ENCODE peak calls at places on chromosomes 13 and 19, in ten cellular contexts. T, N, E, L, F, A, M, X, D and W are unnamed samples.
A peak's percentile ranks its signal among the peaks of the same experiment; 100 is the strongest.

GRCh38 chr19:30722236-30722635 is 350.1 kb downstream of the ZNF536 start:
- DNase-seq in T (peak; percentile 81), N (no peak), E (no peak), L (no peak), F (no peak), A (no peak), M (no peak), X (no peak), D (no peak), W (no peak)

GRCh38 chr13:66036024-66036614 is 1194.0 kb downstream of the PCDH9 start:
- DNase-seq in T (no peak), N (peak; percentile 4), E (no peak), L (no peak), F (no peak), A (no peak), M (no peak), X (no peak), D (no peak), W (no peak)

GRCh38 chr13:40706439-40706838 is 40.0 kb upstream of the FOXO1 start:
- DNase-seq in T (no peak), N (no peak), E (no peak), L (no peak), F (no peak), A (no peak), M (no peak), X (no peak), D (no peak), W (no peak)

GRCh38 chr13:23558675-23559536 is 11.3 kb upstream of the TNFRSF19 start:
- DNase-seq in T (no peak), N (peak; percentile 92), E (peak; percentile 38), L (peak; percentile 45), F (peak; percentile 10), A (no peak), M (peak; percentile 73), X (no peak), D (no peak), W (peak; percentile 30)

GRCh38 chr13:107576430-107576829 is 638.9 kb downstream of the LIG4 start:
- DNase-seq in T (no peak), N (peak; percentile 35), E (no peak), L (no peak), F (no peak), A (no peak), M (no peak), X (no peak), D (no peak), W (no peak)

GRCh38 chr13:98144501-98145350 is 1.8 kb downstream of the FARP1 start:
- DNase-seq in T (no peak), N (peak; percentile 77), E (no peak), L (no peak), F (peak; percentile 8), A (no peak), M (peak; percentile 32), X (no peak), D (no peak), W (no peak)

GRCh38 chr19:11611730-11612129 is 14.4 kb downstream of the ZNF627 start:
- DNase-seq in T (no peak), N (no peak), E (no peak), L (no peak), F (no peak), A (no peak), M (no peak), X (no peak), D (no peak), W (no peak)

GRCh38 chr19:19279062-19279612 is 6.0 kb upstream of the TM6SF2 start:
- DNase-seq in T (no peak), N (no peak), E (no peak), L (no peak), F (no peak), A (no peak), M (no peak), X (no peak), D (no peak), W (no peak)

GRCh38 chr13:97335488-97336134 is 98.4 kb upstream of the RAP2A start:
- DNase-seq in T (no peak), N (no peak), E (no peak), L (no peak), F (no peak), A (no peak), M (no peak), X (no peak), D (no peak), W (no peak)

GRCh38 chr19:45154064-45154827 is 6.5 kb downstream of the NKPD1 start:
- DNase-seq in T (no peak), N (peak; percentile 86), E (no peak), L (no peak), F (peak; percentile 92), A (no peak), M (no peak), X (no peak), D (no peak), W (peak; percentile 35)

GRCh38 chr19:3046621-3047306 is 15.5 kb downstream of the TLE5 start:
- DNase-seq in T (no peak), N (no peak), E (no peak), L (no peak), F (no peak), A (no peak), M (no peak), X (peak; percentile 39), D (no peak), W (peak; percentile 57)

GRCh38 chr19:28020631-28021315 is 1192.2 kb downstream of the UQCRFS1 start:
- DNase-seq in T (no peak), N (no peak), E (no peak), L (no peak), F (no peak), A (no peak), M (no peak), X (no peak), D (no peak), W (no peak)

GRCh38 chr13:66994097-66994496 is 236.0 kb downstream of the PCDH9 start:
- DNase-seq in T (peak; percentile 88), N (peak; percentile 52), E (peak; percentile 61), L (peak; percentile 28), F (no peak), A (peak; percentile 57), M (peak; percentile 72), X (peak; percentile 15), D (no peak), W (peak; percentile 32)

GRCh38 chr13:19150712-19151228 is 30.9 kb downstream of the TUBA3C start:
- DNase-seq in T (no peak), N (no peak), E (no peak), L (no peak), F (no peak), A (no peak), M (no peak), X (no peak), D (no peak), W (no peak)

GRCh38 chr13:27822873-27823311 is 30.6 kb downstream of the GSX1 start:
- DNase-seq in T (peak; percentile 50), N (no peak), E (no peak), L (no peak), F (no peak), A (no peak), M (no peak), X (no peak), D (no peak), W (peak; percentile 33)

GRCh38 chr19:28641395-28641794 is 571.6 kb downstream of the UQCRFS1 start:
- DNase-seq in T (no peak), N (no peak), E (no peak), L (no peak), F (no peak), A (no peak), M (no peak), X (no peak), D (no peak), W (no peak)

DNA sequence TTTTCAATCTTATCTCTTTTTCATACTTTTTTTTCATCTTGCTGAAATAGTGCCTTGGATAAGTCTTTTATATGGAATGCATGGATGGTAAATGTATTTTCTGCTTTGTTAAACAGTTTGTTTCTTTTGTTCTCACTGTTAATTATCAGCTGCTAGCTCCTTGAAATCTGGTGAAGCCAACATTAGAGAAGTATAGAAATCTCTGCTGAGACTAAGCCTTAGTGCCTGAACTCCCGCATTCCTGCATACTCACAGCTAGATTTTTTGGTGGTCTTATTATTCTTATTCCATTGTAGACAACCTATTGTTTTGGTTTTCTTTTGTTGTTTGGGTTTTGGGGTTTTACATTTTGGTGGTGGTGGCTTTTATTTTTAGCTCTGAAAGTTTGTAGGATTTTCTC is 48.4 kb downstream of the DNAJC15 start:
- DNase-seq in T (no peak), N (no peak), E (no peak), L (no peak), F (no peak), A (no peak), M (no peak), X (no peak), D (no peak), W (no peak)
- TF ChIP-seq POLR2A in T (no peak), N (no peak), E (no peak), L (no peak), F (no peak), A (no peak), M (no peak), X (no peak), D (no peak), W (no peak)

DNA sequence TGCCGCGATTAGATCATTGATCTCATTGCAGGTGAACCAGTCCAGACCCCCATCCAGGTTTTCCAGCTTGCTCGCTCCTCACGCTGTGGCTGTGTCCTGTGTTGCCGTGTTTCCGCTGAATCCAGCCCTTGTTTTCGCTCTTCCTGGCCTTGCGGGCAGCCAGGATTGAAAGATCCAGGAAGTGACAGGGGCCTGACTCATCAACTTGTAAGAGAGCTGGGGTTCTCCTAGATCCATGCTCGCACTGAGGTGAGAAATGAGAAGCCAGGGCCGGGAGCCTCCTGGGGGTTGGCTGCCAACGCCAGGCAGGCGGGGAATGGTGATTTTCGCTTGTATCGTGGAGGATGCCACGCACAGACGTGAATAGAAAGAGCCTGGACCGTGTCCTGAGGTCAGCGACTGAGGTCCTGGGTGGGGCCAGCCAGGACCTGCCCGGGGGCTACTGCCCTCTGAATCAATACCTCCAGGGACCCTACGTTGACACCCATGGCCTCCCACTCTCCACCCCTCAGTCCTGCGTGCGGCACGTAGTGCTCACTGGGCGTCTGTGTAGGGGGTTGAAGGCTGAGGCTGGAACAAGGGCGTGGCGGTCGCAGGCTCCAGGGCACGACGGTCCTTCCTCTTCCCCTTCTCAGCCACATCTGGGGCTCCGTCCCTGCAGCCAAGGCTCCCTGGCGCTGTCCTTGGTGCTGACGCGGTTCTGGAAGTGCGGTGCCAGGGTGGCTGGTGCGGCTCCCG is 7.3 kb upstream of the PTPRH start:
- DNase-seq in T (peak; percentile 92), N (peak; percentile 100), E (peak; percentile 72), L (peak; percentile 43), F (peak; percentile 100), A (peak; percentile 70), M (peak; percentile 58), X (peak; percentile 86), D (no peak), W (peak; percentile 83)
- TF ChIP-seq POLR2A in T (no peak), N (peak; percentile 38), E (no peak), L (peak; percentile 48), F (peak; percentile 23), A (no peak), M (peak; percentile 41), X (peak; percentile 34), D (no peak), W (peak; percentile 39)

GRCh38 chr19:48749571-48750198 is 2.8 kb downstream of the FUT1 start:
- DNase-seq in T (no peak), N (no peak), E (no peak), L (no peak), F (no peak), A (no peak), M (no peak), X (no peak), D (no peak), W (no peak)
- TF ChIP-seq POLR2A in T (no peak), N (no peak), E (no peak), L (no peak), F (no peak), A (no peak), M (no peak), X (no peak), D (no peak), W (no peak)

GRCh38 chr13:43023244-43023931 is at the start of gene DNAJC15:
- DNase-seq in T (peak; percentile 95), N (peak; percentile 83), E (peak; percentile 78), L (peak; percentile 49), F (peak; percentile 63), A (peak; percentile 66), M (peak; percentile 85), X (peak; percentile 86), D (peak; percentile 27), W (peak; percentile 72)
- TF ChIP-seq POLR2A in T (no peak), N (peak; percentile 44), E (no peak), L (no peak), F (no peak), A (peak; percentile 11), M (peak; percentile 75), X (peak; percentile 78), D (peak; percentile 17), W (peak; percentile 82)